ENCODE peak calls at places on chromosomes 5 and 9, in nine cellular contexts. U, J, B, V, N, O, M, E and G are unnamed samples.

GRCh38 chr9:8095531-8096223 is 296.1 kb upstream of the DMAC1 start:
- DNase-seq in U (no peak), J (no peak), B (no peak), V (no peak), N (no peak), O (no peak), M (no peak), E (no peak), G (no peak)

GRCh38 chr5:151742870-151743294 is 15.5 kb downstream of the ATOX1 start:
- DNase-seq in U (peak; percentile 79), J (no peak), B (no peak), V (no peak), N (peak; percentile 41), O (peak; percentile 21), M (peak; percentile 70), E (peak; percentile 7), G (no peak)

GRCh38 chr5:73436535-73437125 is 11.9 kb downstream of the FOXD1 start:
- DNase-seq in U (no peak), J (no peak), B (no peak), V (no peak), N (no peak), O (no peak), M (no peak), E (no peak), G (no peak)

GRCh38 chr9:119801311-119801710 is 432.1 kb upstream of the BRINP1 start:
- DNase-seq in U (no peak), J (no peak), B (no peak), V (no peak), N (no peak), O (no peak), M (no peak), E (no peak), G (no peak)

GRCh38 chr9:108296056-108296455 is 559.7 kb downstream of the ACTL7B start:
- DNase-seq in U (no peak), J (no peak), B (no peak), V (no peak), N (no peak), O (no peak), M (no peak), E (no peak), G (no peak)

GRCh38 chr5:36452394-36453100 is 150.8 kb upstream of the RANBP3L start:
- DNase-seq in U (no peak), J (no peak), B (no peak), V (no peak), N (no peak), O (no peak), M (no peak), E (no peak), G (no peak)

GRCh38 chr9:107274953-107275422 is 8.1 kb upstream of the RAD23B start:
- DNase-seq in U (peak; percentile 61), J (no peak), B (no peak), V (no peak), N (no peak), O (no peak), M (peak; percentile 74), E (no peak), G (no peak)

GRCh38 chr5:135880278-135880677 is 15.4 kb downstream of the IL9 start:
- DNase-seq in U (peak; percentile 46), J (peak; percentile 40), B (no peak), V (no peak), N (peak; percentile 28), O (no peak), M (peak; percentile 55), E (no peak), G (no peak)

GRCh38 chr5:94777163-94777885 is 158.9 kb downstream of the SLF1 start:
- DNase-seq in U (no peak), J (no peak), B (no peak), V (no peak), N (no peak), O (no peak), M (no peak), E (peak; percentile 44), G (no peak)

GRCh38 chr5:130166839-130167490 is 262.7 kb downstream of the CHSY3 start:
- DNase-seq in U (no peak), J (no peak), B (no peak), V (no peak), N (no peak), O (no peak), M (no peak), E (no peak), G (no peak)

GRCh38 chr9:135736265-135736978 is 34.4 kb downstream of the KCNT1 start:
- DNase-seq in U (no peak), J (no peak), B (no peak), V (no peak), N (no peak), O (no peak), M (no peak), E (no peak), G (no peak)

GRCh38 chr5:82894754-82895153 is 182.4 kb downstream of the TMEM167A start:
- DNase-seq in U (no peak), J (no peak), B (no peak), V (no peak), N (no peak), O (no peak), M (no peak), E (no peak), G (no peak)

GRCh38 chr5:170315154-170315553 is 17.6 kb upstream of the LCP2 start:
- DNase-seq in U (no peak), J (no peak), B (no peak), V (no peak), N (no peak), O (no peak), M (no peak), E (no peak), G (no peak)

GRCh38 chr5:79191457-79191856 is 44.5 kb upstream of the JMY start:
- DNase-seq in U (no peak), J (no peak), B (no peak), V (no peak), N (no peak), O (no peak), M (peak; percentile 17), E (peak; percentile 18), G (no peak)

GRCh38 chr5:122761115-122761514 is 13.8 kb upstream of the SNX2 start:
- DNase-seq in U (no peak), J (no peak), B (no peak), V (no peak), N (no peak), O (no peak), M (no peak), E (no peak), G (no peak)

GRCh38 chr9:110126457-110126856 is 81.5 kb downstream of the C9orf152 start:
- DNase-seq in U (no peak), J (no peak), B (no peak), V (no peak), N (peak; percentile 16), O (no peak), M (no peak), E (no peak), G (peak; percentile 68)

GRCh38 chr9:129751841-129752801 is 721 bp downstream of the PTGES start:
- DNase-seq in U (peak; percentile 32), J (no peak), B (no peak), V (no peak), N (no peak), O (no peak), M (no peak), E (peak; percentile 43), G (no peak)

GRCh38 chr5:41790038-41790776 is 80.0 kb downstream of the OXCT1 start:
- DNase-seq in U (no peak), J (no peak), B (no peak), V (no peak), N (no peak), O (no peak), M (no peak), E (peak; percentile 21), G (no peak)

GRCh38 chr9:109791747-109792146 is 11.7 kb downstream of the PALM2AKAP2 start:
- DNase-seq in U (no peak), J (no peak), B (no peak), V (no peak), N (no peak), O (no peak), M (no peak), E (no peak), G (no peak)

GRCh38 chr5:111853748-111854147 is 96.8 kb upstream of the NREP start:
- DNase-seq in U (no peak), J (peak; percentile 9), B (no peak), V (no peak), N (peak; percentile 50), O (no peak), M (no peak), E (no peak), G (no peak)

GRCh38 chr9:131276107-131276888 is at the start of gene FAM78A:
- DNase-seq in U (no peak), J (peak; percentile 73), B (no peak), V (no peak), N (peak; percentile 58), O (no peak), M (no peak), E (no peak), G (no peak)

GRCh38 chr5:115686692-115687054 is 60.8 kb upstream of the TMED7 start:
- DNase-seq in U (no peak), J (no peak), B (no peak), V (no peak), N (no peak), O (no peak), M (no peak), E (no peak), G (no peak)

GRCh38 chr5:167152561-167152960 is 1138.9 kb upstream of the WWC1 start:
- DNase-seq in U (peak; percentile 9), J (no peak), B (no peak), V (no peak), N (no peak), O (no peak), M (no peak), E (no peak), G (no peak)

GRCh38 chr9:95993342-95993741 is 117.9 kb downstream of the ERCC6L2 start:
- DNase-seq in U (no peak), J (peak; percentile 32), B (no peak), V (no peak), N (no peak), O (no peak), M (no peak), E (no peak), G (no peak)

GRCh38 chr5:79133121-79133656 is 21.6 kb downstream of the BHMT start:
- DNase-seq in U (peak; percentile 50), J (no peak), B (no peak), V (no peak), N (peak; percentile 84), O (no peak), M (peak; percentile 35), E (peak; percentile 31), G (no peak)

GRCh38 chr5:57366744-57367143 is 115.9 kb downstream of the ACTBL2 start:
- DNase-seq in U (peak; percentile 97), J (no peak), B (no peak), V (no peak), N (no peak), O (no peak), M (peak; percentile 91), E (no peak), G (no peak)

GRCh38 chr5:142782976-142783539 is 12.9 kb downstream of the ARHGAP26 start:
- DNase-seq in U (no peak), J (no peak), B (no peak), V (no peak), N (no peak), O (no peak), M (no peak), E (no peak), G (no peak)

GRCh38 chr5:51382759-51383493 is at the start of gene ISL1:
- DNase-seq in U (peak; percentile 91), J (peak; percentile 42), B (no peak), V (no peak), N (peak; percentile 96), O (peak; percentile 61), M (peak; percentile 60), E (peak; percentile 46), G (no peak)

GRCh38 chr5:108642170-108642906 is 105.4 kb upstream of the FER start:
- DNase-seq in U (peak; percentile 78), J (peak; percentile 71), B (no peak), V (no peak), N (peak; percentile 86), O (peak; percentile 52), M (peak; percentile 65), E (peak; percentile 62), G (no peak)

GRCh38 chr9:89992326-89993208 is 387.8 kb downstream of the GADD45G start:
- DNase-seq in U (no peak), J (no peak), B (no peak), V (no peak), N (no peak), O (no peak), M (no peak), E (no peak), G (no peak)

GRCh38 chr5:147303251-147303650 is 68.4 kb downstream of the STK32A start:
- DNase-seq in U (no peak), J (no peak), B (no peak), V (no peak), N (no peak), O (no peak), M (peak; percentile 21), E (no peak), G (no peak)